ENCODE peak calls at places on chromosomes 7 and 10, in six cellular contexts. P is M059J; K is activated CD8-positive, alpha-beta memory T cell treated with anti-CD3 and anti-CD28 coated beads, Interleukin-2, amount 50 U/mL, for 48 hours; E is NCI-H2081; C is ELF-1; R is COR-L47. S is an unnamed sample.

GRCh38 chr7:32618987-32619386 is 123.7 kb downstream of the AVL9 start:
- DNase-seq in P (peak), K (no peak), E (no peak), C (no peak), R (no peak), S (no peak)

GRCh38 chr10:79081353-79082034 is 12.7 kb downstream of the ZMIZ1 start:
- DNase-seq in P (peak), K (no peak), E (no peak), C (peak), R (no peak), S (no peak)

GRCh38 chr7:141243368-141243767 is 169.5 kb downstream of the TMEM178B start:
- DNase-seq in P (no peak), K (no peak), E (no peak), C (no peak), R (no peak), S (no peak)

GRCh38 chr10:100184426-100185219 is 1.2 kb downstream of the ERLIN1 start:
- DNase-seq in P (peak), K (no peak), E (no peak), C (peak), R (no peak), S (no peak)

GRCh38 chr7:139043823-139044812 is 8.3 kb upstream of the ZC3HAV1L start:
- DNase-seq in P (no peak), K (peak), E (peak), C (no peak), R (peak), S (no peak)

GRCh38 chr10:106682175-106682574 is 482.3 kb downstream of the SORCS1 start:
- DNase-seq in P (no peak), K (no peak), E (no peak), C (no peak), R (no peak), S (no peak)

GRCh38 chr7:157358041-157358752 is 21.4 kb downstream of the DNAJB6 start:
- DNase-seq in P (no peak), K (no peak), E (no peak), C (no peak), R (no peak), S (peak)

GRCh38 chr10:18230794-18231193 is 90.6 kb downstream of the CACNB2 start:
- DNase-seq in P (no peak), K (no peak), E (no peak), C (no peak), R (no peak), S (no peak)

GRCh38 chr7:75905785-75906604 is 9.0 kb upstream of the POR start:
- DNase-seq in P (peak), K (no peak), E (peak), C (peak), R (peak), S (peak)

GRCh38 chr10:17022399-17022798 is 107.2 kb downstream of the CUBN start:
- DNase-seq in P (no peak), K (no peak), E (no peak), C (no peak), R (no peak), S (no peak)

GRCh38 chr7:105212236-105212635 is 176.5 kb downstream of the SRPK2 start:
- DNase-seq in P (no peak), K (no peak), E (no peak), C (no peak), R (no peak), S (no peak)

GRCh38 chr10:70981171-70981836 is 92.9 kb upstream of the PCBD1 start:
- DNase-seq in P (no peak), K (no peak), E (no peak), C (no peak), R (no peak), S (no peak)